ENCODE peak calls at places on chromosomes 3 and 15, in five cellular contexts. One of them, this sample, is unnamed.

GRCh38 chr3:77102916-77103769 is 63.2 kb downstream of the ROBO2 start:
- DNase-seq in HepG2: no peak
- DNase-seq in transverse colon: no peak
- DNase-seq in sigmoid colon: no peak
- DNase-seq in SK-N-SH: no peak
- DNase-seq in this sample: no peak

GRCh38 chr3:129360224-129360623 is 68.2 kb downstream of the EFCAB12 start:
- DNase-seq in HepG2: no peak
- DNase-seq in transverse colon: no peak
- DNase-seq in sigmoid colon: no peak
- DNase-seq in SK-N-SH: peak; percentile 65
- DNase-seq in this sample: no peak

GRCh38 chr3:195450731-195451229 is 8.0 kb upstream of the ACAP2 start:
- DNase-seq in HepG2: no peak
- DNase-seq in transverse colon: no peak
- DNase-seq in sigmoid colon: peak; percentile 71
- DNase-seq in SK-N-SH: no peak
- DNase-seq in this sample: no peak

GRCh38 chr3:184584001-184584891 is 22.7 kb downstream of the EPHB3 start:
- DNase-seq in HepG2: no peak
- DNase-seq in transverse colon: no peak
- DNase-seq in sigmoid colon: no peak
- DNase-seq in SK-N-SH: peak; percentile 65
- DNase-seq in this sample: no peak

GRCh38 chr3:116413319-116413718 is 32.0 kb downstream of the LSAMP start:
- DNase-seq in HepG2: no peak
- DNase-seq in transverse colon: no peak
- DNase-seq in sigmoid colon: no peak
- DNase-seq in SK-N-SH: no peak
- DNase-seq in this sample: no peak

GRCh38 chr3:134381048-134381447 is 6.8 kb upstream of the AMOTL2 start:
- DNase-seq in HepG2: no peak
- DNase-seq in transverse colon: no peak
- DNase-seq in sigmoid colon: no peak
- DNase-seq in SK-N-SH: no peak
- DNase-seq in this sample: no peak

GRCh38 chr15:78072080-78072892 is 5.2 kb downstream of the TBC1D2B start:
- DNase-seq in HepG2: peak; percentile 56
- DNase-seq in transverse colon: peak; percentile 64
- DNase-seq in sigmoid colon: peak; percentile 81
- DNase-seq in SK-N-SH: no peak
- DNase-seq in this sample: no peak

GRCh38 chr3:101966202-101966722 is 116.9 kb downstream of the NFKBIZ start:
- DNase-seq in HepG2: no peak
- DNase-seq in transverse colon: no peak
- DNase-seq in sigmoid colon: no peak
- DNase-seq in SK-N-SH: no peak
- DNase-seq in this sample: no peak

GRCh38 chr3:133675631-133676335 is 14.0 kb upstream of the TOPBP1 start:
- DNase-seq in HepG2: peak; percentile 94
- DNase-seq in transverse colon: no peak
- DNase-seq in sigmoid colon: no peak
- DNase-seq in SK-N-SH: no peak
- DNase-seq in this sample: no peak

GRCh38 chr3:126556637-126557414 is 1.9 kb downstream of the C3orf22 start:
- DNase-seq in HepG2: no peak
- DNase-seq in transverse colon: peak; percentile 2
- DNase-seq in sigmoid colon: no peak
- DNase-seq in SK-N-SH: no peak
- DNase-seq in this sample: peak; percentile 53

GRCh38 chr15:101003706-101004105 is 84.5 kb downstream of the LRRK1 start:
- DNase-seq in HepG2: no peak
- DNase-seq in transverse colon: peak; percentile 3
- DNase-seq in sigmoid colon: peak; percentile 43
- DNase-seq in SK-N-SH: no peak
- DNase-seq in this sample: no peak

GRCh38 chr15:51004103-51004536 is 90.6 kb downstream of the TNFAIP8L3 start:
- DNase-seq in HepG2: no peak
- DNase-seq in transverse colon: no peak
- DNase-seq in sigmoid colon: no peak
- DNase-seq in SK-N-SH: no peak
- DNase-seq in this sample: no peak

GRCh38 chr3:42442640-42443039 is 32.2 kb upstream of the LYZL4 start:
- DNase-seq in HepG2: no peak
- DNase-seq in transverse colon: no peak
- DNase-seq in sigmoid colon: no peak
- DNase-seq in SK-N-SH: no peak
- DNase-seq in this sample: no peak

GRCh38 chr15:80778621-80778963 is 578 bp upstream of the CEMIP start:
- DNase-seq in HepG2: no peak
- DNase-seq in transverse colon: no peak
- DNase-seq in sigmoid colon: no peak
- DNase-seq in SK-N-SH: no peak
- DNase-seq in this sample: no peak

GRCh38 chr15:80777836-80778620 is 1.1 kb upstream of the CEMIP start:
- DNase-seq in HepG2: no peak
- DNase-seq in transverse colon: no peak
- DNase-seq in sigmoid colon: no peak
- DNase-seq in SK-N-SH: no peak
- DNase-seq in this sample: no peak

GRCh38 chr15:80778964-80779657 is at the start of gene CEMIP:
- DNase-seq in HepG2: peak; percentile 71
- DNase-seq in transverse colon: peak; percentile 82
- DNase-seq in sigmoid colon: peak; percentile 85
- DNase-seq in SK-N-SH: peak; percentile 94
- DNase-seq in this sample: no peak

GRCh38 chr15:80779658-80780415 is 667 bp downstream of the CEMIP start:
- DNase-seq in HepG2: peak; percentile 25
- DNase-seq in transverse colon: peak; percentile 11
- DNase-seq in sigmoid colon: no peak
- DNase-seq in SK-N-SH: peak; percentile 74
- DNase-seq in this sample: no peak

GRCh38 chr15:80780416-80781221 is 1.4 kb downstream of the CEMIP start:
- DNase-seq in HepG2: peak; percentile 47
- DNase-seq in transverse colon: peak; percentile 53
- DNase-seq in sigmoid colon: no peak
- DNase-seq in SK-N-SH: peak; percentile 64
- DNase-seq in this sample: no peak
- H3K4me3 ChIP-seq in HepG2: peak overlapping the region; percentile 82
- H3K4me3 ChIP-seq in transverse colon: no peak overlapping the region
- H3K4me3 ChIP-seq in sigmoid colon: no peak overlapping the region
- H3K4me3 ChIP-seq in SK-N-SH: peak overlapping the region; percentile 76
- H3K4me3 ChIP-seq in this sample: peak overlapping the region; percentile 63

DNA sequence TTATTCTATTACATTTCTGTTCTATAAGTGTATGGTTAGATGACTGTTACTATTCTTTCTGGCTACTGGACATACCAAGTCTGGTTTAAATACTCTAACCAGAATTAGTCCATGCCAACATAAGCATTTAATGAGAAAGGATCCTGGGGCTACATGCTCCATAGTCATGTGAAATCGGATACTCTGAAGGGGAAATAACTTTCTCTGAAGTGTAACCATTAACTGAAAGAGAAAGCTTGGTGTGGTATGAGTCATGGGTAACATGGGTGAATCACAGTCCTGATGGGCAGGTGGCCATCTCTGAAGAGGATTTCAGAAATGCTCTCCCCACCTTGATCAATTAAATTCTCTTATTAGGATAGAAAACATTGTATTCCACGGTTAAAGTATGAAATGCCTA is 69.4 kb downstream of the FHIT start:
- DNase-seq in HepG2: peak; percentile 52
- DNase-seq in transverse colon: no peak
- DNase-seq in sigmoid colon: no peak
- DNase-seq in SK-N-SH: no peak
- DNase-seq in this sample: no peak
- TF ChIP-seq EP300 in HepG2: no peak
- TF ChIP-seq EP300 in transverse colon: no peak
- TF ChIP-seq EP300 in sigmoid colon: no peak
- TF ChIP-seq EP300 in SK-N-SH: no peak
- TF ChIP-seq EP300 in this sample: no peak

GRCh38 chr15:85785887-85786777 is 8.6 kb downstream of the KLHL25 start:
- DNase-seq in HepG2: peak; percentile 79
- DNase-seq in transverse colon: peak; percentile 66
- DNase-seq in sigmoid colon: no peak
- DNase-seq in SK-N-SH: no peak
- DNase-seq in this sample: no peak
- TF ChIP-seq POLR2AphosphoS5 in HepG2: no peak
- TF ChIP-seq POLR2AphosphoS5 in transverse colon: no peak
- TF ChIP-seq POLR2AphosphoS5 in sigmoid colon: no peak
- TF ChIP-seq POLR2AphosphoS5 in SK-N-SH: no peak
- TF ChIP-seq POLR2AphosphoS5 in this sample: no peak

GRCh38 chr3:50189989-50190388 is 1.4 kb upstream of the GNAT1 start:
- DNase-seq in HepG2: no peak
- DNase-seq in transverse colon: no peak
- DNase-seq in sigmoid colon: no peak
- DNase-seq in SK-N-SH: no peak
- DNase-seq in this sample: no peak
- H3K4me3 ChIP-seq in HepG2: no peak overlapping the region
- H3K4me3 ChIP-seq in transverse colon: no peak overlapping the region
- H3K4me3 ChIP-seq in sigmoid colon: no peak overlapping the region
- H3K4me3 ChIP-seq in SK-N-SH: no peak overlapping the region
- H3K4me3 ChIP-seq in this sample: no peak overlapping the region

DNA sequence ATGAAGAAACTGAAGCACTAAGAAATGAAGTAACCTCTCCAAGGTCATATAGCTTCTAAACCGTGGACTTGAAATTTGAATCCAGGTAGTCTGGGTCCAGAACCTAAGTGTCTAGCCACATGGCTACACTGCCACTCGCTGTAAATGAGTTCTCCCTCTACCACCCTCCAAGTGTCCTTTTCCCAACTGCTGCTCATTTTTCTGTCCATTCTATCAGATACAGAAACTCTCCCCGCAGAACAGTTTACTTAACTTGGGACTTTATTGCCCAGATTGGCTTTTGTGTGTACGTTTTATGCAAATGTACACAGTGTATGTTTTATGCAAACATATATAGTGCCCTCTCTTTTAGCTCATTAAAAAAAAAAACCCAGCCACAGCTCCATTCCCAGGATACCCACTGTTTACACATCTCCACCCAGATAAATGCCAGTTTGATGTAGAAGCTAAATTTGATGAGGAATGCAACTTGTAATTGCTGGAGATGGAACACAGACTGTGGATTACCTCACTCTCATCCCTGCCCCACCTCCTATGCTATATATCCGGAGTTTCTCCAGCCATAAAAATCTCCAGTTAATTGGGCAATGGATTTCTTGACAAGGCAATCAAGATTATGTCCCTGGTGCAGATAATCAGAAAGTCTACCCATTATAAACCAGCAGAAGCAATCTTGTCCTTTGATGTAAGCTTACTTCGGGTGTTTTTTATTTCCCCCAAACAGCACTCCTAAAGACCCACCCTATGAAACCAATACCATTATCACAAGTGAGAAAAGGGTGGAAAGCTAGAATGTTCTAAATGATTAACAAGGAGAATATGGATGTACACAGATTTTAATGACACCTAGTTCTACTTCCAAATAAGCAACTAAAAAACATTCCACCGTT is 42.0 kb downstream of the THBS1 start:
- DNase-seq in HepG2: no peak
- DNase-seq in transverse colon: no peak
- DNase-seq in sigmoid colon: no peak
- DNase-seq in SK-N-SH: no peak
- DNase-seq in this sample: no peak
- TF ChIP-seq EP300 in HepG2: no peak
- TF ChIP-seq EP300 in transverse colon: no peak
- TF ChIP-seq EP300 in sigmoid colon: no peak
- TF ChIP-seq EP300 in SK-N-SH: no peak
- TF ChIP-seq EP300 in this sample: no peak

GRCh38 chr15:76982356-76982755 is 12.6 kb upstream of the PSTPIP1 start:
- DNase-seq in HepG2: no peak
- DNase-seq in transverse colon: no peak
- DNase-seq in sigmoid colon: no peak
- DNase-seq in SK-N-SH: no peak
- DNase-seq in this sample: no peak

GRCh38 chr15:76986743-76987142 is 8.2 kb upstream of the PSTPIP1 start:
- DNase-seq in HepG2: no peak
- DNase-seq in transverse colon: no peak
- DNase-seq in sigmoid colon: no peak
- DNase-seq in SK-N-SH: no peak
- DNase-seq in this sample: no peak

GRCh38 chr15:76987276-76987675 is 7.7 kb upstream of the PSTPIP1 start:
- DNase-seq in HepG2: no peak
- DNase-seq in transverse colon: no peak
- DNase-seq in sigmoid colon: no peak
- DNase-seq in SK-N-SH: no peak
- DNase-seq in this sample: no peak

GRCh38 chr15:76982756-76983155 is 12.2 kb upstream of the PSTPIP1 start:
- DNase-seq in HepG2: no peak
- DNase-seq in transverse colon: no peak
- DNase-seq in sigmoid colon: no peak
- DNase-seq in SK-N-SH: no peak
- DNase-seq in this sample: no peak

GRCh38 chr15:76983588-76984379 is 11.1 kb upstream of the PSTPIP1 start:
- DNase-seq in HepG2: no peak
- DNase-seq in transverse colon: no peak
- DNase-seq in sigmoid colon: no peak
- DNase-seq in SK-N-SH: no peak
- DNase-seq in this sample: no peak
- TF ChIP-seq POLR2AphosphoS5 in HepG2: no peak
- TF ChIP-seq POLR2AphosphoS5 in transverse colon: no peak
- TF ChIP-seq POLR2AphosphoS5 in sigmoid colon: no peak
- TF ChIP-seq POLR2AphosphoS5 in SK-N-SH: no peak
- TF ChIP-seq POLR2AphosphoS5 in this sample: no peak

GRCh38 chr15:45187578-45187893 is 230 bp downstream of the SHF start:
- DNase-seq in HepG2: no peak
- DNase-seq in transverse colon: no peak
- DNase-seq in sigmoid colon: no peak
- DNase-seq in SK-N-SH: no peak
- DNase-seq in this sample: no peak

GRCh38 chr15:45185069-45185779 is 2.5 kb downstream of the SHF start:
- DNase-seq in HepG2: no peak
- DNase-seq in transverse colon: no peak
- DNase-seq in sigmoid colon: no peak
- DNase-seq in SK-N-SH: peak; percentile 36
- DNase-seq in this sample: no peak

GRCh38 chr15:45185903-45186770 is 1.6 kb downstream of the SHF start:
- DNase-seq in HepG2: no peak
- DNase-seq in transverse colon: no peak
- DNase-seq in sigmoid colon: no peak
- DNase-seq in SK-N-SH: peak; percentile 68
- DNase-seq in this sample: no peak

GRCh38 chr15:45187894-45188830 is at the start of gene SHF:
- DNase-seq in HepG2: peak; percentile 31
- DNase-seq in transverse colon: peak; percentile 71
- DNase-seq in sigmoid colon: peak; percentile 91
- DNase-seq in SK-N-SH: peak; percentile 93
- DNase-seq in this sample: no peak

GRCh38 chr15:45186771-45187577 is 792 bp downstream of the SHF start:
- DNase-seq in HepG2: peak; percentile 28
- DNase-seq in transverse colon: no peak
- DNase-seq in sigmoid colon: no peak
- DNase-seq in SK-N-SH: peak; percentile 73
- DNase-seq in this sample: no peak
- H3K4me3 ChIP-seq in HepG2: peak overlapping the region; percentile 82
- H3K4me3 ChIP-seq in transverse colon: peak overlapping the region; percentile 68
- H3K4me3 ChIP-seq in sigmoid colon: peak overlapping the region; percentile 68
- H3K4me3 ChIP-seq in SK-N-SH: peak overlapping the region; percentile 68
- H3K4me3 ChIP-seq in this sample: peak overlapping the region; percentile 75

GRCh38 chr3:81713018-81713417 is 48.4 kb downstream of the GBE1 start:
- DNase-seq in HepG2: no peak
- DNase-seq in transverse colon: no peak
- DNase-seq in sigmoid colon: no peak
- DNase-seq in SK-N-SH: no peak
- DNase-seq in this sample: no peak
- TF ChIP-seq EP300 in HepG2: no peak
- TF ChIP-seq EP300 in transverse colon: no peak
- TF ChIP-seq EP300 in sigmoid colon: no peak
- TF ChIP-seq EP300 in SK-N-SH: no peak
- TF ChIP-seq EP300 in this sample: no peak